ENCODE peak calls at places on chromosomes 16 and 17, in eight cellular contexts. Z is A549, W is adrenal gland, T is BE2C, J is H1, A is ovary, L is esophagus squamous epithelium, F is lower leg skin. X is an unnamed sample.

GRCh38 chr16:53809088-53809951 is 105.4 kb downstream of the FTO start:
- DNase-seq in Z (no peak), W (no peak), T (no peak), J (no peak), A (no peak), L (no peak), F (no peak), X (peak)

GRCh38 chr17:7884581-7885356 is 3.8 kb upstream of the CHD3 start:
- DNase-seq in Z (no peak), W (no peak), T (no peak), J (no peak), A (peak), L (no peak), F (peak), X (no peak)

GRCh38 chr16:9908613-9909012 is 273.6 kb downstream of the GRIN2A start:
- DNase-seq in Z (no peak), W (no peak), T (no peak), J (no peak), A (peak), L (no peak), F (no peak), X (no peak)

GRCh38 chr16:31085873-31086628 is 2.7 kb downstream of the PRSS53 start:
- DNase-seq in Z (no peak), W (no peak), T (no peak), J (no peak), A (no peak), L (no peak), F (no peak), X (no peak)

GRCh38 chr16:73068546-73069401 is 20.8 kb upstream of the ZFHX3 start:
- DNase-seq in Z (peak), W (peak), T (peak), J (no peak), A (no peak), L (no peak), F (peak), X (peak)

GRCh38 chr17:77353684-77354419 is 213.1 kb downstream of the SEC14L1 start:
- DNase-seq in Z (no peak), W (no peak), T (no peak), J (no peak), A (no peak), L (no peak), F (peak), X (no peak)

GRCh38 chr17:81230043-81230820 is 7.5 kb upstream of the CEP131 start:
- DNase-seq in Z (peak), W (no peak), T (no peak), J (no peak), A (no peak), L (no peak), F (no peak), X (no peak)

GRCh38 chr16:17336501-17336900 is 134.3 kb downstream of the XYLT1 start:
- DNase-seq in Z (no peak), W (no peak), T (no peak), J (no peak), A (no peak), L (no peak), F (no peak), X (no peak)

GRCh38 chr16:58024673-58025350 is 742 bp upstream of the MMP15 start:
- DNase-seq in Z (peak), W (peak), T (no peak), J (peak), A (no peak), L (no peak), F (no peak), X (no peak)

GRCh38 chr17:78131172-78132085 is 858 bp downstream of the TMC8 start:
- DNase-seq in Z (no peak), W (no peak), T (peak), J (no peak), A (no peak), L (no peak), F (peak), X (no peak)

GRCh38 chr17:17204635-17205231 is 1.4 kb downstream of the PLD6 start:
- DNase-seq in Z (no peak), W (no peak), T (no peak), J (no peak), A (no peak), L (no peak), F (no peak), X (no peak)
- H3K4me3 ChIP-seq in Z (peak), W (no peak), T (peak), J (no peak), A (peak), L (peak), F (no peak), X (peak)

DNA sequence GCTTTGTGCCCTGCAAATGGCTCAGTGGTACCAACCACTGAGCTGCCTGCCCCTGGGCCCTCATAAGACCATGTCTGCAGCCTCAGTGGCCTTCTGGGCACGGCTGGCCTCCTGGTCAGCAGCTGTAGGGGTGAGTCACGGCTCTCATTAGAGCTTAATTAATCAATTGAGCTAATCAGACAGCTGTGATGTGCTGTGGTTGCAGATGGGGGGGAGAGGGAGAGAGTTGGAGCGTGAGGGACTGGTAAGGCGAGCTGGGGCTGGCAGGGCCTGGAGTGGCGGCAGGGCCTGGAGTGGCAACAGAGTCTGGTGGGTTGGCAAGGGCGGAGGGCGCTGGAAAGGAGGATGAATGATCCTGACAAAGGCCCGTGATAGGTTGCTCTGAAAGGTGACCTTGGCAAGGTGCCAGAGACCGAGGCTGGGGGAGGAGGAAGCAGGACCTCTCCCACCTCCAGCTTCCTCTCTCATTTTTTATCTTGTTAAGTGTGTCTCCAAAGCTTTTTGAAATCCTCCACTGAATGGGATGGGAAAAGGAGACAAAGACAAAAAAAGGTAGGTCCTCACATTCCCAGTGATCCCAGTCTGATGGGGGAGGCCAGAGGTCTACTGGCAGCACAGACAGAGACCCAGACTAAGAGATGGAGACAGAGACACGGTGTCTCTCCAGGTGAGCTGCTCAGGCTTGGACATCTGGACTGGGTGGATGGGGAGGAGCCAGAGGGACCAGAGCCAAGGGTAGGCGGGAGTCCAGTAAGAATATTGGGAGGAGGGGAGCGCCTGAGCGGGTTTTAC is 41.6 kb downstream of the DCAKD start:
- DNase-seq in Z (no peak), W (no peak), T (no peak), J (no peak), A (no peak), L (no peak), F (no peak), X (no peak)
- TF ChIP-seq CTCF in Z (no peak), W (no peak), T (no peak), J (no peak), A (no peak), L (no peak), F (no peak), X (no peak)

DNA sequence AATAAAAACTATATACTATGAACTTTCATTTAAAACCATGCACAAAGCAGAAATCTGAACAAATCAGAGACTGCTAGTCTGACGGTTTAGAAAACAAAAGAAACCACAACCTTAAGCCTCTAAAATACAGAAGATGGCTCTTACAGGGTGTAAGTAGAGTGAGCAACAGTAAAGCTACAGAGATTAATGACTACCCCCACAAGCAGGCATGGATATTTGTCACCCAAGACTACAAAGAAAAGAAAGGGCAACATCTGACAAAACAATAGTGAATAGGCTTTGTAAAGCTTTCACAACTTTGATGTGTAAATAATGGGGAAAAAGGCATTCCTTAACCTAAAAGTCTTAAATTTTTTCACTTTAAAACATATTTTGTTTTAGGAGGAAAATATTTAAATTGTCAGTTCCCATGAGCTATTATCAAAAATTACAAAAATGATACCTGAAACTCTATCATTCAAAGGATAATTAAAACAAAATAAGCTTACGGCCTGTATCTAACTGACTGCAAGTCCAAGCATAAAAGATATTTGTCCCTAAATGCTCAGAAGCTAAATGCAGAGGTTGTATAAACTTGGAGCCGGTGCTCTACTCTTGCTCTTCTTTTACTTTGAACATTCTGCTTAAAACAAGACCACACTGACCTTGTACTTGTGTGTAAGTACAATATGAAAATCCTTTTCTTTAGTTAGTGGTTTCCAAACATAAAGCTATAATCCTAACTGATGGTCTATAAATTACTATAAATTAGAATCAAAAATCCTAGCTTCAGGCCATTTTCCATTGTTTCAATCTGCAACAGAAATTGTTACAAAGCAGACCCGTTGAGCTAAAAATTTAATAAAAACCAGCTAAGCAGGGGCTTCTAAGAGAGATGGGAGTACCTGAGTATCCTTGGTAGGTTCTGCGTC is 74.8 kb downstream of the SPAG9 start:
- DNase-seq in Z (no peak), W (no peak), T (no peak), J (no peak), A (no peak), L (no peak), F (no peak), X (peak)
- H3K4me3 ChIP-seq in Z (no peak), W (peak), T (peak), J (peak), A (peak), L (peak), F (no peak), X (peak)

GRCh38 chr17:64320613-64321553 is 57.8 kb upstream of the TEX2 start:
- DNase-seq in Z (peak), W (peak), T (peak), J (peak), A (peak), L (no peak), F (peak), X (peak)
- TF ChIP-seq CTCF in Z (peak), W (peak), T (peak), J (peak), A (peak), L (peak), F (no peak), X (peak)

DNA sequence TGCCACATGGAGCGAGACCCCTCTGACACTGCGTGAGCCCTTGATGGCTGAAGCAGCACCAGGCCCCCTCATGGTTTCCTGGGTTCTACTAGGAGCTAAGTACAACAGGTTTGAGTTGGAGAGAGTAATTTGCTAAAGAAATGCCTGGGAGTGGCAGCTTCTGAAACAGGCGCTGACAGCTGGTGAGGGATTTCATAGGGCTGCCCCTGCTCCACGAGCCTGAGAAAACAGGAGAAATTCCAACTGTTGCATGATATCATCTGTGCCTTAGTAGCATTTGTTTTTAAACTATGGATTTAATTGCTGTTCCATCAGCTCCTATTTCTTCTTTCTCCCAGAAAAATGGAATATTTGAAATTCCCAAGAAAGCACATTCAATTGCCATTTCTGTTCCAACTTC is 78.9 kb upstream of the ANKFN1 start:
- DNase-seq in Z (no peak), W (no peak), T (no peak), J (no peak), A (no peak), L (no peak), F (no peak), X (no peak)
- H3K4me3 ChIP-seq in Z (no peak), W (no peak), T (no peak), J (no peak), A (no peak), L (no peak), F (no peak), X (no peak)

GRCh38 chr17:82871776-82872561 is 32.1 kb upstream of the ZNF750 start:
- DNase-seq in Z (no peak), W (no peak), T (no peak), J (no peak), A (no peak), L (no peak), F (no peak), X (no peak)
- TF ChIP-seq CTCF in Z (no peak), W (no peak), T (no peak), J (no peak), A (no peak), L (no peak), F (no peak), X (no peak)

GRCh38 chr16:4316103-4316731 is 350 bp downstream of the GLIS2 start:
- DNase-seq in Z (no peak), W (no peak), T (no peak), J (no peak), A (peak), L (no peak), F (no peak), X (peak)
- H3K4me3 ChIP-seq in Z (peak), W (peak), T (peak), J (peak), A (peak), L (peak), F (peak), X (peak)

GRCh38 chr17:76132574-76133338 is 8.3 kb downstream of the FOXJ1 start:
- DNase-seq in Z (no peak), W (no peak), T (no peak), J (peak), A (no peak), L (no peak), F (no peak), X (no peak)
- TF ChIP-seq CTCF in Z (no peak), W (no peak), T (no peak), J (peak), A (no peak), L (no peak), F (no peak), X (no peak)

GRCh38 chr16:66370786-66371684 is 4.5 kb downstream of the CDH5 start:
- DNase-seq in Z (no peak), W (no peak), T (no peak), J (no peak), A (no peak), L (no peak), F (peak), X (no peak)
- H3K4me3 ChIP-seq in Z (no peak), W (no peak), T (no peak), J (no peak), A (no peak), L (no peak), F (no peak), X (no peak)

GRCh38 chr17:76000755-76001521 is at the start of gene CDK3:
- DNase-seq in Z (no peak), W (no peak), T (no peak), J (no peak), A (no peak), L (no peak), F (no peak), X (no peak)
- TF ChIP-seq CTCF in Z (peak), W (peak), T (no peak), J (no peak), A (no peak), L (no peak), F (no peak), X (no peak)